ENCODE peak calls at places on chromosomes 6 and 20, in six cellular contexts. P is NCI-H1436, D is EH, V is GM04504, T is NB4, C is NCI-H146. Y is an unnamed sample.

GRCh38 chr6:168300975-168301647 is 18.5 kb downstream of the DACT2 start:
- DNase-seq in T (no peak), V (no peak), D (no peak), C (no peak), P (no peak), Y (no peak)

GRCh38 chr20:39282619-39283092 is 320.5 kb downstream of the DHX35 start:
- DNase-seq in D (no peak), V (no peak), T (no peak), P (no peak), C (peak), Y (no peak)

GRCh38 chr6:35297541-35298481 is at the start of gene DEF6:
- DNase-seq in C (peak), P (peak), T (peak), V (peak), D (peak), Y (peak)

GRCh38 chr6:55474386-55474785 is 104.6 kb downstream of the HMGCLL1 start:
- DNase-seq in V (no peak), C (no peak), T (no peak), D (no peak), P (no peak), Y (no peak)

GRCh38 chr6:46305833-46306232 is 135.1 kb upstream of the ENPP5 start:
- DNase-seq in T (no peak), D (no peak), C (no peak), P (no peak), V (no peak), Y (no peak)

GRCh38 chr6:39225946-39226437 is 3.3 kb downstream of the KCNK5 start:
- DNase-seq in P (no peak), C (no peak), T (peak), D (no peak), V (no peak), Y (no peak)

GRCh38 chr6:47595785-47596184 is 102.6 kb upstream of the ADGRF4 start:
- DNase-seq in V (no peak), P (no peak), T (no peak), D (no peak), C (no peak), Y (no peak)

GRCh38 chr6:3227363-3228045 is at the start of gene TUBB2B:
- DNase-seq in P (peak), C (peak), T (no peak), D (peak), V (no peak), Y (no peak)

GRCh38 chr6:15107644-15108382 is 138.1 kb upstream of the JARID2 start:
- DNase-seq in D (no peak), P (no peak), V (no peak), T (no peak), C (no peak), Y (no peak)

GRCh38 chr6:137740967-137741761 is 125.9 kb upstream of the TNFAIP3 start:
- DNase-seq in C (peak), D (no peak), V (no peak), T (no peak), P (no peak), Y (no peak)

GRCh38 chr6:168377481-168377850 is 57.9 kb upstream of the DACT2 start:
- DNase-seq in P (no peak), T (no peak), D (no peak), C (no peak), V (no peak), Y (no peak)

GRCh38 chr6:3444276-3445088 is 12.4 kb downstream of the SLC22A23 start:
- DNase-seq in C (no peak), P (no peak), T (no peak), V (no peak), D (no peak), Y (no peak)

GRCh38 chr20:33490023-33490933 is at the start of gene CBFA2T2:
- DNase-seq in C (no peak), P (no peak), V (peak), D (no peak), T (no peak), Y (peak)

GRCh38 chr20:5895626-5896025 is 54.7 kb downstream of the TRMT6 start:
- DNase-seq in D (no peak), P (no peak), T (peak), V (no peak), C (no peak), Y (no peak)

GRCh38 chr6:144581807-144582537 is 296.8 kb downstream of the UTRN start:
- DNase-seq in T (peak), C (peak), V (no peak), D (peak), P (peak), Y (no peak)

GRCh38 chr6:17910178-17910577 is 77.3 kb downstream of the KIF13A start:
- DNase-seq in V (no peak), D (no peak), P (no peak), C (no peak), T (peak), Y (no peak)

GRCh38 chr20:56157530-56158203 is 90.9 kb upstream of the MC3R start:
- DNase-seq in D (no peak), C (no peak), T (no peak), P (no peak), V (no peak), Y (no peak)

GRCh38 chr6:117188627-117189201 is 76.6 kb upstream of the VGLL2 start:
- DNase-seq in C (no peak), D (peak), P (no peak), T (peak), V (no peak), Y (no peak)

GRCh38 chr6:169427856-169428255 is 174.2 kb upstream of the THBS2 start:
- DNase-seq in T (peak), D (peak), P (no peak), C (no peak), V (no peak), Y (peak)

GRCh38 chr6:98323605-98324004 is 510.8 kb upstream of the POU3F2 start:
- DNase-seq in C (no peak), D (no peak), V (no peak), P (no peak), T (no peak), Y (no peak)

GRCh38 chr6:2658788-2659187 is 91.9 kb downstream of the MYLK4 start:
- DNase-seq in C (no peak), T (peak), V (no peak), P (no peak), D (no peak), Y (no peak)

GRCh38 chr6:77021778-77022177 is 441.5 kb downstream of the HTR1B start:
- DNase-seq in D (no peak), P (no peak), C (no peak), V (no peak), T (no peak), Y (no peak)

GRCh38 chr20:37518606-37519507 is 2.2 kb upstream of the NNAT start:
- DNase-seq in P (no peak), D (no peak), V (no peak), C (peak), T (no peak), Y (no peak)